ENCODE peak calls at places on chromosome 9, in six cellular contexts. P, S, M, D, Y and X are unnamed samples.

GRCh38 chr9:124769451-124770358 is 1.4 kb downstream of the NR6A1 start:
- DNase-seq in P (no peak), S (no peak), M (no peak), D (peak), Y (peak), X (peak)

GRCh38 chr9:34591911-34592866 is 2.7 kb upstream of the CNTFR start:
- DNase-seq in P (no peak), S (no peak), M (no peak), D (no peak), Y (no peak), X (no peak)

GRCh38 chr9:29390859-29391258 is 1817.6 kb upstream of the C9orf72 start:
- DNase-seq in P (no peak), S (no peak), M (no peak), D (no peak), Y (no peak), X (no peak)

GRCh38 chr9:108182950-108183381 is 672.8 kb downstream of the ACTL7B start:
- DNase-seq in P (peak), S (no peak), M (no peak), D (no peak), Y (no peak), X (no peak)

GRCh38 chr9:479316-479715 is 264.7 kb downstream of the DOCK8 start:
- DNase-seq in P (no peak), S (no peak), M (no peak), D (no peak), Y (no peak), X (no peak)

GRCh38 chr9:87898151-87898550 is 15.5 kb downstream of the SPATA31E1 start:
- DNase-seq in P (peak), S (no peak), M (no peak), D (no peak), Y (no peak), X (no peak)

GRCh38 chr9:34386656-34387055 is 10.0 kb upstream of the MYORG start:
- DNase-seq in P (no peak), S (no peak), M (no peak), D (no peak), Y (no peak), X (no peak)

GRCh38 chr9:28971881-28972280 is 1398.6 kb upstream of the C9orf72 start:
- DNase-seq in P (no peak), S (no peak), M (no peak), D (no peak), Y (no peak), X (no peak)

GRCh38 chr9:33614001-33614687 is 90.1 kb downstream of the ANKRD18B start:
- DNase-seq in P (no peak), S (no peak), M (no peak), D (no peak), Y (no peak), X (no peak)

GRCh38 chr9:133769511-133770075 is 31.4 kb upstream of the SARDH start:
- DNase-seq in P (no peak), S (peak), M (no peak), D (no peak), Y (no peak), X (peak)

GRCh38 chr9:91680998-91681397 is 257.4 kb upstream of the NFIL3 start:
- DNase-seq in P (no peak), S (no peak), M (no peak), D (no peak), Y (no peak), X (no peak)

GRCh38 chr9:97954550-97954989 is 16.6 kb upstream of the HEMGN start:
- DNase-seq in P (peak), S (peak), M (peak), D (peak), Y (peak), X (peak)
- H3K4me3 ChIP-seq in P (no peak), S (no peak), M (no peak), D (no peak), Y (no peak), X (no peak)

GRCh38 chr9:92682269-92682668 is 12.3 kb upstream of the IPPK start:
- DNase-seq in P (no peak), S (no peak), M (no peak), D (no peak), Y (no peak), X (no peak)

GRCh38 chr9:92685022-92685421 is 15.1 kb upstream of the IPPK start:
- DNase-seq in P (no peak), S (no peak), M (no peak), D (no peak), Y (no peak), X (no peak)

DNA sequence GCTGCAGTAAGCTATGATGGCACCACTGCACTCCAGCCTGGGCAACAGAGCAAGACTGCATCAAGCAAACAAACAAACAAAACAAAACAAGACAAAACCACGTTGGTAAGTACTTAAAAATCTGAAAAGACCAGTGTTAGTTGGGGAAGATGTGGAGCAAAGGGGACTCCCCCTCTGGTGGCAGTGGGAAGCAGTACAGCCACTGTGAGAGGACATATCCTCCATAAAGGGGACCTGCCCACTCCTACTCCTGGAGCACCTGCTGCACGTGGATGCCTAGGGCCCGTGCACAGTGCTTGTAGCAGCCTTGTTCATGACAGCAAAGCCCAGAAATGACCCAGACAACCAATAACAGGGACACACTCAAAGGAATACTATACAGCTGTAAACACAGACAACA is 17.0 kb upstream of the IPPK start:
- DNase-seq in P (no peak), S (no peak), M (no peak), D (no peak), Y (no peak), X (no peak)
- TF ChIP-seq CTCF in P (peak), S (no peak), M (no peak), D (no peak), Y (no peak), X (no peak)

GRCh38 chr9:68974901-68975300 is 39.0 kb downstream of the PRKACG start:
- DNase-seq in P (no peak), S (peak), M (no peak), D (no peak), Y (no peak), X (no peak)
- H3K4me3 ChIP-seq in P (no peak), S (no peak), M (no peak), D (no peak), Y (no peak), X (peak)

DNA sequence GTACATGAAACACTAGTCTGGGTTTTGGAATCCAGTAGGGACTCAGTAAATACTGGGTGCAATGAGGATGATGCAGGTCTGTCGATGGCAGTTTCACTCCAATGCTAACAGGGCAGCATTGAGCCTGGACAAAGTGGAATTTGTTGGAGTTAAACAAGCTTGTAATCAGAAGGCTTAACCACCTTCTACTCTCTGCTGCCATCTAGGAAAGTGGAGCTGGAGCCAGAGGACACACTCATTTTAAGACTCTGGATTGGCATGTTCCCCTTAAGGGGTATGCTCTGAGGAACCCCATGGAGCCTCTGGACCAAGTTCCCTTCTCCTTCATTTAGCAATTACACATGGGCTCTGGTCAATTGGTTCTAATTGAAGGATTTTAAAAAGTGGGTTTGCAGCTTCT is 331.0 kb upstream of the ADAMTSL1 start:
- DNase-seq in P (no peak), S (no peak), M (no peak), D (no peak), Y (peak), X (peak)
- TF ChIP-seq CTCF in P (peak), S (no peak), M (no peak), D (no peak), Y (peak), X (peak)

GRCh38 chr9:14275331-14275730 is 38.6 kb downstream of the NFIB start:
- DNase-seq in P (no peak), S (no peak), M (no peak), D (no peak), Y (no peak), X (no peak)
- H3K4me3 ChIP-seq in P (no peak), S (no peak), M (no peak), D (no peak), Y (no peak), X (no peak)